ENCODE peak calls at places on chromosomes 11 and 22, in four cellular contexts. I, H, Z and T are unnamed samples.

GRCh38 chr22:25054943-25055511 is 102.5 kb downstream of the KIAA1671 start:
- DNase-seq in I (peak), H (peak), Z (no peak), T (no peak)

GRCh38 chr22:47000256-47000655 is 237.8 kb downstream of the TBC1D22A start:
- DNase-seq in H (no peak), Z (no peak), I (no peak), T (no peak)

GRCh38 chr11:129698212-129698611 is 117.4 kb upstream of the TMEM45B start:
- DNase-seq in Z (no peak), H (no peak), I (no peak), T (no peak)

GRCh38 chr11:84437129-84438123 is 1151.3 kb upstream of the CCDC90B start:
- DNase-seq in H (no peak), Z (no peak), I (peak), T (no peak)

GRCh38 chr11:93740802-93741093 is 547 bp downstream of the TAF1D start:
- DNase-seq in H (peak), Z (peak), I (peak), T (peak)

GRCh38 chr11:765025-765801 is 12.1 kb downstream of the GATD1 start:
- DNase-seq in H (no peak), I (peak), Z (peak), T (no peak)

GRCh38 chr22:25030636-25031035 is 78.1 kb downstream of the KIAA1671 start:
- DNase-seq in Z (no peak), I (peak), H (no peak), T (peak)

GRCh38 chr11:111823629-111824028 is 47.8 kb downstream of the ALG9 start:
- DNase-seq in Z (no peak), I (no peak), H (no peak), T (no peak)

GRCh38 chr11:82720267-82720666 is 13.4 kb downstream of the FAM181B start:
- DNase-seq in Z (no peak), H (no peak), I (no peak), T (no peak)

GRCh38 chr11:86446924-86447285 is 72.2 kb downstream of the CCDC81 start:
- DNase-seq in H (no peak), I (no peak), Z (no peak), T (no peak)

GRCh38 chr11:111730871-111731591 is 35.2 kb downstream of the PPP2R1B start:
- DNase-seq in I (peak), H (peak), Z (peak), T (peak)

GRCh38 chr11:64224891-64225607 is 937 bp downstream of the TRPT1 start:
- DNase-seq in H (peak), I (no peak), Z (no peak), T (no peak)

GRCh38 chr22:30372915-30373314 is 14.3 kb downstream of the RNF215 start:
- DNase-seq in I (no peak), H (no peak), Z (no peak), T (no peak)

GRCh38 chr11:73554677-73555320 is 43.1 kb downstream of the FAM168A start:
- DNase-seq in H (no peak), I (no peak), Z (no peak), T (no peak)

GRCh38 chr11:1574256-1575242 is 2.5 kb upstream of the DUSP8 start:
- DNase-seq in Z (peak), I (peak), H (peak), T (no peak)

GRCh38 chr11:106278391-106278790 is 200.9 kb downstream of the AASDHPPT start:
- DNase-seq in H (no peak), I (peak), Z (no peak), T (no peak)

GRCh38 chr11:110182886-110183285 is 89.7 kb downstream of the ZC3H12C start:
- DNase-seq in I (peak), H (no peak), Z (no peak), T (no peak)

GRCh38 chr11:77087723-77088225 is 14.9 kb upstream of the OMP start:
- DNase-seq in Z (peak), I (no peak), H (no peak), T (no peak)

GRCh38 chr11:3121416-3121815 is 43.7 kb downstream of the OSBPL5 start:
- DNase-seq in I (no peak), H (peak), Z (no peak), T (no peak)

GRCh38 chr11:66113132-66113856 is 43.2 kb downstream of the PACS1 start:
- DNase-seq in H (no peak), Z (no peak), I (peak), T (peak)

GRCh38 chr11:106344392-106344791 is 266.9 kb downstream of the AASDHPPT start:
- DNase-seq in Z (no peak), H (no peak), I (peak), T (peak)

GRCh38 chr22:40000171-40000570 is 5.4 kb downstream of the FAM83F start:
- DNase-seq in I (no peak), Z (no peak), H (no peak), T (no peak)

DNA sequence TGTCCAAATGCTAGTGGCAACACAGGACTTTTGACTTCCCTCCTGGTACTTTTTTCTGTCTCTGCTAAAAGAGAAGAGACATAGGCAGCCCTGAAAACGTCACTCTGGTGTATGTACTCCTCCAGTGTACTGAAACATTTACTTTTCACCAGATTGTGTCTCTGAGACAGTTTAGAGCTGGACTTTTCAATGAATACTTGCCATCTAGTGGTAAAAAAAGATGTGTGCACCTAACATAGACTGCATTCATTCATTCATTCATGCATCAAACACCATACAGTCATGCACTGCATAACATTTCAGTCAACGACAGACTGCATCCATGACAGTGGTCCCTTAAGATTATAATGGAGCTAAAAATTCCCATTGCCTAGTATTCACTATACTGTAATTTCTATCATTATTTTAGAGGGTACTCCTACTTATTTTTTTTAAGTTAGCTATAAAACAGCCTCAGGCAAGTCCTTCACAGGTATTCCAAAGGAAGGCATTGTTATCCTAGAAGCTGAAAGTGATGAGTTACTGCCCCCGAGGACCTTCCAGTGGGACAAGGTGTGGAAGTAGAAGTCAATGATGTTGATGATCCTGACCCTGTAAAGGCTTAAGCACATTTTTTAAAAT is 186.2 kb downstream of the SPON1 start:
- DNase-seq in H (no peak), Z (no peak), I (peak), T (peak)
- TF ChIP-seq CTCF in H (peak), Z (peak), I (peak), T (peak)

GRCh38 chr22:37161442-37161841 is 11.7 kb upstream of the IL2RB start:
- DNase-seq in H (no peak), I (no peak), Z (peak), T (no peak)
- H3K4me3 ChIP-seq in H (no peak), I (no peak), Z (no peak), T (no peak)

GRCh38 chr11:20066783-20067156 is 93.5 kb downstream of the DBX1 start:
- DNase-seq in I (no peak), H (no peak), Z (no peak), T (no peak)

GRCh38 chr11:20065040-20065805 is 95.1 kb downstream of the DBX1 start:
- DNase-seq in I (no peak), H (no peak), Z (no peak), T (no peak)

GRCh38 chr11:20067665-20068064 is 92.6 kb downstream of the DBX1 start:
- DNase-seq in I (no peak), H (no peak), Z (no peak), T (no peak)

GRCh38 chr11:20068691-20069090 is 91.6 kb downstream of the DBX1 start:
- DNase-seq in H (no peak), I (no peak), Z (no peak), T (no peak)

GRCh38 chr11:20066013-20066782 is 94.1 kb downstream of the DBX1 start:
- DNase-seq in H (no peak), Z (no peak), I (no peak), T (no peak)
- TF ChIP-seq CTCF in H (no peak), Z (no peak), I (no peak), T (no peak)

GRCh38 chr11:9527481-9528140 is 45.9 kb upstream of the WEE1 start:
- DNase-seq in I (peak), Z (no peak), H (peak), T (peak)
- H3K4me3 ChIP-seq in I (no peak), Z (no peak), H (no peak), T (no peak)

DNA sequence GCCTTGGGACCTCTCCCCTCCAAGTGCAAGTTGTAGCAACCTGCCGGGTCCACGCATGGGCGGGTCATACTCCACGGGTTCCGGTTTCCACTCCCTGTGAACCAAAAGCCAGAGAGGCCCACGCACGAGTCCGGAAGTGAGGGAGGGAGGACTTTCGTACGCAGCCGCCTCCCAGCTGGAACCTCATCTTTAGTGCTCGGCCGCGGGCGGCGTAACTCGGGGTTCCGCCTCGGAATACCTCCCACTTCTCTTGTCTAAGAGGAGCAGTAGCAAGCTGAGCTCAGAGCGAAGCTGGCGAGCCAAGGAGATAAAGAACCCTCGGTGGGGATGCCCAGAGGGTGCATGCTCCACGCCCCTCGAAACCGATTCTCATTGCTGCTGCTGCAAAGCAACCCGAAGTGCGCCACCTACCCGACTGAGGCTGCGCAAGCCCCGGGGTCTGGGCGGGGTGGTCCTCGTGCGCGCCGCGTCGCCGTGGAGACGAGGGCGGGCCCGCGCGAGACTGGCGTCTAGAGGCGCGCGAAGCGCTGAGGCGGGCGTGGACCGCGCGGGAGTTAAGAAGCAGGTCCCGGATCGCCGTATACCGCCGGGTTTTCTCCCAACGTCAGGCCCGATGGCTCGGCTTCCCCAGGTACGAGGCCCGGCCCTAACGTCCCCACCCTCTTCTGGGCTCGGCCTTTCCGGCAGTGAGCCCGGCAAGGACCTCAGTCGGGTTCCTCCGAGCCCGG is at the start of gene SFI1:
- DNase-seq in Z (peak), I (peak), H (peak), T (peak)
- TF ChIP-seq CTCF in Z (peak), I (peak), H (peak), T (peak)